ENCODE peak calls at places on chromosomes 6 and 20, in eight cellular contexts. N, Y, I, E, M, T, J and O are unnamed samples.

GRCh38 chr6:160427312-160428068 is 79.3 kb downstream of the SLC22A3 start:
- DNase-seq in N (no peak), Y (no peak), I (no peak), E (no peak), M (no peak), T (peak; percentile 38), J (peak; percentile 5), O (no peak)

GRCh38 chr6:10309826-10310405 is 105.0 kb downstream of the TFAP2A start:
- DNase-seq in N (no peak), Y (no peak), I (no peak), E (no peak), M (no peak), T (no peak), J (no peak), O (no peak)

GRCh38 chr20:18567739-18568091 is 483 bp downstream of the SMIM26 start:
- DNase-seq in N (peak; percentile 52), Y (peak; percentile 57), I (no peak), E (no peak), M (peak; percentile 31), T (no peak), J (no peak), O (no peak)

GRCh38 chr6:53734473-53735299 is 60.1 kb upstream of the LRRC1 start:
- DNase-seq in N (no peak), Y (peak; percentile 68), I (no peak), E (peak; percentile 75), M (peak; percentile 9), T (peak; percentile 26), J (peak; percentile 94), O (peak; percentile 89)

GRCh38 chr6:33750244-33750991 is 3.7 kb upstream of the IP6K3 start:
- DNase-seq in N (no peak), Y (peak; percentile 31), I (peak; percentile 81), E (no peak), M (no peak), T (peak; percentile 74), J (no peak), O (no peak)

GRCh38 chr6:167906899-167907298 is 80.2 kb downstream of the AFDN start:
- DNase-seq in N (no peak), Y (no peak), I (peak; percentile 74), E (no peak), M (peak; percentile 62), T (peak; percentile 36), J (no peak), O (peak; percentile 63)

GRCh38 chr6:87722831-87723726 is 21.0 kb upstream of the AKIRIN2 start:
- DNase-seq in N (peak; percentile 92), Y (peak; percentile 97), I (peak; percentile 84), E (peak; percentile 96), M (no peak), T (peak; percentile 98), J (peak; percentile 97), O (peak; percentile 84)

GRCh38 chr20:1779567-1779966 is 115.6 kb upstream of the SIRPA start:
- DNase-seq in N (no peak), Y (no peak), I (no peak), E (no peak), M (no peak), T (no peak), J (no peak), O (no peak)

GRCh38 chr6:92667843-92668242 is 751.5 kb downstream of the EPHA7 start:
- DNase-seq in N (no peak), Y (no peak), I (no peak), E (no peak), M (no peak), T (peak; percentile 17), J (no peak), O (no peak)

GRCh38 chr6:166650824-166651223 is 23.8 kb upstream of the RPS6KA2 start:
- DNase-seq in N (no peak), Y (no peak), I (no peak), E (no peak), M (no peak), T (no peak), J (no peak), O (no peak)

GRCh38 chr6:168681748-168682147 is 240.8 kb downstream of the SMOC2 start:
- DNase-seq in N (no peak), Y (no peak), I (no peak), E (no peak), M (no peak), T (no peak), J (no peak), O (no peak)

GRCh38 chr6:107079429-107079828 is 35.9 kb downstream of the BEND3 start:
- DNase-seq in N (no peak), Y (no peak), I (no peak), E (no peak), M (no peak), T (no peak), J (no peak), O (peak; percentile 78)

GRCh38 chr20:39124064-39124463 is 161.9 kb downstream of the DHX35 start:
- DNase-seq in N (no peak), Y (no peak), I (no peak), E (no peak), M (no peak), T (no peak), J (peak; percentile 30), O (no peak)

GRCh38 chr20:1212607-1213396 is 9.5 kb downstream of the C20orf202 start:
- DNase-seq in N (peak; percentile 90), Y (peak; percentile 92), I (peak; percentile 74), E (no peak), M (peak; percentile 74), T (peak; percentile 72), J (peak; percentile 87), O (peak; percentile 92)

GRCh38 chr6:15331629-15332241 is 85.9 kb downstream of the JARID2 start:
- DNase-seq in N (no peak), Y (no peak), I (no peak), E (no peak), M (no peak), T (no peak), J (no peak), O (no peak)

GRCh38 chr20:2942439-2942838 is 69.2 kb downstream of the PTPRA start:
- DNase-seq in N (peak; percentile 71), Y (peak; percentile 47), I (no peak), E (no peak), M (no peak), T (peak; percentile 70), J (no peak), O (no peak)

GRCh38 chr6:150256618-150257272 is 112.1 kb upstream of the IYD start:
- DNase-seq in N (peak; percentile 78), Y (peak; percentile 92), I (no peak), E (peak; percentile 82), M (no peak), T (peak; percentile 72), J (peak; percentile 60), O (no peak)

DNA sequence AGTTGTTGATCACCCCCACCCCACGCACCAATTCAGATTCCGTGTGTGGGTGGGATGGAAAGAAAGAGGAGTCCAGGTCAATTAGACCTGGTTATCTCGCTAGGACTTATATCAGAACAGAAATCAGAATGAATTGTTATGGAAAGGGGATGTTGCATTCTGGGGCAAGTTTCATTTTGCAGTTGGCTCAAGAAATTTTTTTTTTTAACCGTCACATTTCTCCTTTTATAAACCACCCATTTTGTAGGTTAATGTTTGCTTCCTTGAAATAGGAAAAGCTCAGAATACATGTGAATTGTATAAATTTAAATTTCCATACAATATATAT is 46.9 kb upstream of the SUPT3H start:
- DNase-seq in N (no peak), Y (no peak), I (no peak), E (no peak), M (no peak), T (no peak), J (no peak), O (no peak)
- H3K9ac ChIP-seq in N (peak overlapping the region; percentile 88), Y (no peak overlapping the region), I (no peak overlapping the region), E (no peak overlapping the region), M (peak overlapping the region; percentile 78), T (no peak overlapping the region), J (peak overlapping the region; percentile 91), O (no peak overlapping the region)

GRCh38 chr6:18261877-18262276 is 2.5 kb downstream of the DEK start:
- DNase-seq in N (no peak), Y (no peak), I (no peak), E (no peak), M (no peak), T (no peak), J (no peak), O (no peak)
- H3K9ac ChIP-seq in N (no peak overlapping the region), Y (peak overlapping the region; percentile 86), I (no peak overlapping the region), E (no peak overlapping the region), M (no peak overlapping the region), T (no peak overlapping the region), J (peak overlapping the region; percentile 97), O (no peak overlapping the region)

GRCh38 chr6:159084493-159085091 is 39.8 kb upstream of the TAGAP start:
- DNase-seq in N (peak; percentile 82), Y (peak; percentile 92), I (no peak), E (no peak), M (no peak), T (peak; percentile 93), J (no peak), O (no peak)

GRCh38 chr6:159085396-159085895 is 40.7 kb upstream of the TAGAP start:
- DNase-seq in N (no peak), Y (no peak), I (no peak), E (no peak), M (no peak), T (no peak), J (no peak), O (peak; percentile 20)

GRCh38 chr6:159089443-159089842 is 44.7 kb upstream of the TAGAP start:
- DNase-seq in N (no peak), Y (no peak), I (no peak), E (no peak), M (no peak), T (no peak), J (no peak), O (peak; percentile 10)

GRCh38 chr6:159083146-159083545 is 38.4 kb upstream of the TAGAP start:
- DNase-seq in N (no peak), Y (no peak), I (no peak), E (no peak), M (no peak), T (no peak), J (no peak), O (no peak)

GRCh38 chr6:159086033-159086618 is 41.3 kb upstream of the TAGAP start:
- DNase-seq in N (no peak), Y (no peak), I (no peak), E (no peak), M (no peak), T (no peak), J (no peak), O (peak; percentile 31)
- H3K9ac ChIP-seq in N (no peak overlapping the region), Y (no peak overlapping the region), I (no peak overlapping the region), E (no peak overlapping the region), M (no peak overlapping the region), T (no peak overlapping the region), J (no peak overlapping the region), O (no peak overlapping the region)

GRCh38 chr20:36065427-36065998 is 89.0 kb upstream of the EPB41L1 start:
- DNase-seq in N (no peak), Y (no peak), I (no peak), E (no peak), M (no peak), T (no peak), J (no peak), O (no peak)
- H3K9ac ChIP-seq in N (peak overlapping the region; percentile 81), Y (peak overlapping the region; percentile 81), I (peak overlapping the region; percentile 75), E (peak overlapping the region; percentile 57), M (no peak overlapping the region), T (no peak overlapping the region), J (peak overlapping the region; percentile 7), O (no peak overlapping the region)